ENCODE peak calls at places on chromosomes 16 and 17, in seven cellular contexts. X is IMR-90; A is activated B cell treated with CpG ODN at 0.5 μM for 24 hours; R is upper lobe of right lung; U is T-helper 2 cell; V is effector CD4-positive, alpha-beta T cell; H is osteocyte. Q is an unnamed sample.

GRCh38 chr17:42760652-42761581 is at the start of gene RAMP2:
- DNase-seq in X (no peak), A (no peak), R (peak; percentile 69), U (no peak), V (no peak), H (peak; percentile 86), Q (no peak)

GRCh38 chr17:58202859-58203258 is 10.3 kb downstream of the EPX start:
- DNase-seq in X (no peak), A (no peak), R (no peak), U (no peak), V (no peak), H (no peak), Q (no peak)

GRCh38 chr16:88650749-88651275 is at the start of gene CYBA:
- DNase-seq in X (peak; percentile 22), A (no peak), R (peak; percentile 89), U (peak; percentile 85), V (peak; percentile 63), H (no peak), Q (no peak)

GRCh38 chr17:45334701-45335677 is 18.2 kb upstream of the MAP3K14 start:
- DNase-seq in X (no peak), A (peak; percentile 11), R (peak; percentile 15), U (no peak), V (no peak), H (no peak), Q (no peak)

GRCh38 chr16:89193021-89193575 is 7.2 kb downstream of the SLC22A31 start:
- DNase-seq in X (peak; percentile 86), A (no peak), R (peak; percentile 93), U (no peak), V (no peak), H (no peak), Q (peak; percentile 65)

GRCh38 chr16:57134982-57135381 is 42.6 kb downstream of the CPNE2 start:
- DNase-seq in X (no peak), A (no peak), R (no peak), U (peak; percentile 62), V (peak; percentile 25), H (no peak), Q (no peak)

GRCh38 chr17:75345514-75346167 is 56.4 kb upstream of the SLC25A19 start:
- DNase-seq in X (no peak), A (peak; percentile 63), R (no peak), U (peak; percentile 13), V (peak; percentile 40), H (no peak), Q (no peak)

GRCh38 chr16:88678224-88678979 is 7.9 kb downstream of the SNAI3 start:
- DNase-seq in X (no peak), A (no peak), R (no peak), U (no peak), V (no peak), H (no peak), Q (no peak)

GRCh38 chr16:3528406-3528805 is 27.6 kb downstream of the CLUAP1 start:
- DNase-seq in X (no peak), A (no peak), R (no peak), U (no peak), V (no peak), H (no peak), Q (no peak)

GRCh38 chr16:13171313-13171712 is 269.9 kb downstream of the SHISA9 start:
- DNase-seq in X (no peak), A (no peak), R (no peak), U (no peak), V (no peak), H (no peak), Q (no peak)

GRCh38 chr17:78223061-78223460 is 8.4 kb upstream of the TMEM235 start:
- DNase-seq in X (no peak), A (no peak), R (no peak), U (no peak), V (no peak), H (no peak), Q (no peak)

GRCh38 chr17:76405607-76405966 is 21.2 kb downstream of the SPHK1 start:
- DNase-seq in X (no peak), A (no peak), R (no peak), U (no peak), V (no peak), H (no peak), Q (no peak)

GRCh38 chr17:80331820-80332219 is 71.2 kb downstream of the RNF213 start:
- DNase-seq in X (no peak), A (no peak), R (peak; percentile 4), U (no peak), V (no peak), H (no peak), Q (no peak)